ENCODE peak calls at places on chromosomes 1 and 21, in five cellular contexts. K is ovary, L is Peyer's patch, C is esophagus muscularis mucosa, H is A549. Y is an unnamed sample.

GRCh38 chr21:42389449-42389835 is 6.4 kb downstream of the TMPRSS3 start:
- DNase-seq in K (no peak), L (no peak), C (no peak), H (no peak), Y (no peak)

GRCh38 chr1:107359472-107360241 is 218.8 kb downstream of the NTNG1 start:
- DNase-seq in K (no peak), L (no peak), C (no peak), H (no peak), Y (no peak)

GRCh38 chr1:235280467-235280866 is 47.5 kb downstream of the ARID4B start:
- DNase-seq in K (no peak), L (no peak), C (no peak), H (no peak), Y (no peak)

GRCh38 chr1:108913105-108913948 is 36.5 kb downstream of the GPSM2 start:
- DNase-seq in K (no peak), L (no peak), C (no peak), H (no peak), Y (no peak)

GRCh38 chr1:170214980-170215910 is 69.5 kb downstream of the NTMT2 start:
- DNase-seq in K (peak; percentile 24), L (no peak), C (no peak), H (no peak), Y (no peak)

GRCh38 chr21:28598214-28598613 is 394.5 kb downstream of the LTN1 start:
- DNase-seq in K (no peak), L (no peak), C (no peak), H (no peak), Y (no peak)

GRCh38 chr1:226586650-226587443 is 38.3 kb downstream of the STUM start:
- DNase-seq in K (no peak), L (no peak), C (no peak), H (no peak), Y (no peak)

GRCh38 chr1:231058416-231059109 is 18.5 kb upstream of the FAM89A start:
- DNase-seq in K (no peak), L (no peak), C (no peak), H (peak; percentile 42), Y (no peak)

GRCh38 chr1:207495816-207496792 is at the start of gene CR1:
- DNase-seq in K (peak; percentile 15), L (peak; percentile 76), C (no peak), H (no peak), Y (peak; percentile 55)

GRCh38 chr1:167974698-167975097 is 37.8 kb upstream of the MPC2 start:
- DNase-seq in K (no peak), L (no peak), C (no peak), H (no peak), Y (no peak)

GRCh38 chr1:243792891-243793290 is 57.2 kb downstream of the AKT3 start:
- DNase-seq in K (no peak), L (no peak), C (no peak), H (no peak), Y (no peak)

GRCh38 chr1:208351838-208352237 is 107.7 kb upstream of the PLXNA2 start:
- DNase-seq in K (no peak), L (no peak), C (no peak), H (no peak), Y (no peak)

GRCh38 chr1:42730988-42731387 is 9.0 kb downstream of the CLDN19 start:
- DNase-seq in K (no peak), L (peak; percentile 69), C (no peak), H (no peak), Y (no peak)

GRCh38 chr1:240126821-240127220 is 35.1 kb downstream of the FMN2 start:
- DNase-seq in K (no peak), L (no peak), C (no peak), H (no peak), Y (no peak)

GRCh38 chr1:27967106-27967883 is 7.5 kb downstream of the XKR8 start:
- DNase-seq in K (no peak), L (no peak), C (no peak), H (no peak), Y (peak; percentile 50)

GRCh38 chr1:77200806-77201205 is 18.4 kb downstream of the PIGK start:
- DNase-seq in K (no peak), L (no peak), C (no peak), H (no peak), Y (no peak)

GRCh38 chr1:16075337-16076002 is 2.0 kb upstream of the FAM131C start:
- DNase-seq in K (peak; percentile 75), L (no peak), C (no peak), H (no peak), Y (peak; percentile 85)

GRCh38 chr1:34275150-34275549 is 98.4 kb downstream of the C1orf94 start:
- DNase-seq in K (no peak), L (no peak), C (no peak), H (no peak), Y (no peak)

GRCh38 chr1:67040405-67040804 is 13.5 kb downstream of the SLC35D1 start:
- DNase-seq in K (no peak), L (no peak), C (no peak), H (no peak), Y (no peak)

GRCh38 chr1:6350416-6351088 is 43.0 kb downstream of the ACOT7 start:
- DNase-seq in K (no peak), L (no peak), C (no peak), H (no peak), Y (peak; percentile 66)

GRCh38 chr1:33902486-33903209 is 38.8 kb downstream of the HMGB4 start:
- DNase-seq in K (no peak), L (no peak), C (no peak), H (no peak), Y (no peak)

GRCh38 chr1:153519242-153519641 is 16.5 kb downstream of the S100A6 start:
- DNase-seq in K (no peak), L (no peak), C (no peak), H (no peak), Y (no peak)

GRCh38 chr1:172414331-172414730 is 6.2 kb upstream of the C1orf105 start:
- DNase-seq in K (no peak), L (no peak), C (no peak), H (no peak), Y (no peak)

GRCh38 chr1:218299416-218299815 is 14.3 kb downstream of the RRP15 start:
- DNase-seq in K (no peak), L (no peak), C (no peak), H (peak; percentile 26), Y (no peak)

GRCh38 chr1:76006234-76006633 is 68.3 kb upstream of the ST6GALNAC3 start:
- DNase-seq in K (no peak), L (no peak), C (no peak), H (no peak), Y (no peak)

GRCh38 chr21:34498623-34499022 is 13.4 kb downstream of the KCNE1 start:
- DNase-seq in K (no peak), L (no peak), C (no peak), H (no peak), Y (no peak)

GRCh38 chr1:159492575-159493323 is 43.1 kb downstream of the OR10J5 start:
- DNase-seq in K (no peak), L (no peak), C (peak; percentile 70), H (peak; percentile 14), Y (no peak)

GRCh38 chr1:27668808-27669723 is 2.9 kb downstream of the IFI6 start:
- DNase-seq in K (peak; percentile 84), L (peak; percentile 92), C (no peak), H (peak; percentile 55), Y (peak; percentile 82)

GRCh38 chr1:80194221-80194620 is 1187.7 kb upstream of the ADGRL4 start:
- DNase-seq in K (no peak), L (no peak), C (no peak), H (no peak), Y (no peak)

GRCh38 chr1:225462714-225463574 is 35.1 kb upstream of the LBR start:
- DNase-seq in K (no peak), L (peak; percentile 43), C (no peak), H (no peak), Y (no peak)

GRCh38 chr1:96002969-96003964 is 718.3 kb upstream of the PTBP2 start:
- DNase-seq in K (no peak), L (no peak), C (no peak), H (no peak), Y (no peak)

GRCh38 chr21:14901482-14901958 is 163.3 kb downstream of the NRIP1 start:
- DNase-seq in K (no peak), L (no peak), C (no peak), H (no peak), Y (no peak)

GRCh38 chr1:62391369-62391971 is 45.4 kb upstream of the USP1 start:
- DNase-seq in K (no peak), L (no peak), C (no peak), H (no peak), Y (no peak)

GRCh38 chr1:240701412-240701811 is 89.5 kb upstream of the GREM2 start:
- DNase-seq in K (no peak), L (no peak), C (no peak), H (no peak), Y (no peak)

GRCh38 chr1:78044796-78045599 is 768 bp upstream of the GIPC2 start:
- DNase-seq in K (no peak), L (no peak), C (no peak), H (no peak), Y (no peak)

GRCh38 chr1:24386241-24386640 is 27.3 kb downstream of the STPG1 start:
- DNase-seq in K (no peak), L (no peak), C (peak; percentile 57), H (no peak), Y (peak; percentile 63)
- H3K27ac ChIP-seq in K (no peak overlapping the region), L (no peak overlapping the region), C (no peak overlapping the region), H (peak overlapping the region; percentile 11), Y (no peak overlapping the region)

GRCh38 chr1:198771562-198772153 is 132.8 kb downstream of the PTPRC start:
- DNase-seq in K (no peak), L (no peak), C (no peak), H (peak; percentile 9), Y (no peak)
- TF ChIP-seq CTCF in K (no peak), L (peak; percentile 22), C (peak; percentile 36), H (peak; percentile 47), Y (peak; percentile 35)

DNA sequence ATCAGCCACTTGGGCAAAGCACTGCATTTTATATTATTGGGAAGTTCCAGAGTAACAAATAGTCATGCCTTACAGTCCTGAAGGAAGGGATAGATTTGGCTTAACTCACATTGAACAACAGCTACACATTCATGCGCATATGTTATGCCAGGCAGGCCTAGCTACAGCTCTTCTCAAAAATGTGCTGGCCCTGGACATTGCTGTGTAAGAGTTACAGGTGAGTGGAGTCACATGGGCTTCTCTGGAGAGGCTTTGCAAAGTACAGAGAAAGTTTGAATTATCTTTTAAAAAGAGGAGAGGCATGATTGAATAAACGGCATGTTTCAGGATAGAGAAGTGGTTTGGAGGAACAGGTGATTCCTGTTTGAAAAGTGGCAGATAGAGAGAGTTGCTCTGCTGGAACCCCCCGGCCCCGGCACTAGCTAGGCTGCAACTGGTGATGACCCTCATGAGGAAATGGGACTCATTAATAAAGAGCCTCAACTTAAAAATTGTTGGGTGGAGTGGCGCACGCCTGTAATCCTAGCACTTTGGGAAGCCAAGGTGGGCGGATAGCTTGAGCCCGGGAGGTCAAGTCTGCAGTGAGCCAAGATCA is 200.6 kb downstream of the CRB1 start:
- DNase-seq in K (no peak), L (no peak), C (no peak), H (no peak), Y (no peak)
- TF ChIP-seq POLR2A in K (no peak), L (no peak), C (no peak), H (no peak), Y (no peak)

DNA sequence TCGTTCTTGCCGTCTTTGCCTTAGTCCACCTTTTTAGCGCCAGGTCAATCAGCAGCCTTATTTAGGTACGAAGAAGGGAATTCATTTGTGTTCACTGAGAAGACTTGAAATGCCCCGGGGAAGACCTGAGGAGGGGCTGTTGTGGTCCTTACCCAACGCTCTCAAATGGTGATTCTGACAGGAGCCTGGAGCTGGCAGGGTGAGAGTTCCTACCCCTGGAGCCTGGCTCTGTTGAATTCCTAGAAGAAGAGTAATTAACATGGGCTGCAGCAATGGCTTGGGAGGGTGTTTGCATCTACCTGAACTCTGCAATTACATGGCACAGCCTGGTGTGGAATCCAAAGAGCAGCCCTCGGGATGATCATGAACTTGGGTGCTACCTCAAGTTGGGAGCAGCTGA is 77.0 kb upstream of the DSCAM start:
- DNase-seq in K (no peak), L (no peak), C (peak; percentile 62), H (no peak), Y (no peak)
- H3K27ac ChIP-seq in K (no peak overlapping the region), L (no peak overlapping the region), C (no peak overlapping the region), H (no peak overlapping the region), Y (no peak overlapping the region)